ENCODE peak calls at places on chromosomes 4 and X, in nine cellular contexts. W, R, E, D, H, C, N, K and Y are unnamed samples. For H3K4me1, the result is how much of the 10 kb centered on the place peaks cover.

GRCh38 chr4:164931551-164932324 is 45.7 kb downstream of the TRIM61 start:
- DNase-seq in H (no peak), D (no peak), W (peak), N (no peak), E (no peak), K (no peak), C (no peak), R (peak), Y (no peak)

GRCh38 chr4:173538903-173539445 is 8.9 kb upstream of the HAND2 start:
- DNase-seq in K (peak), N (no peak), W (no peak), H (no peak), E (no peak), D (no peak), R (peak), C (no peak), Y (no peak)

GRCh38 chr4:4659871-4660651 is 118.2 kb upstream of the STX18 start:
- DNase-seq in E (no peak), N (no peak), W (peak), R (peak), D (no peak), C (no peak), H (no peak), K (no peak), Y (no peak)

GRCh38 chr4:145541266-145541770 is 59.7 kb downstream of the SMAD1 start:
- DNase-seq in K (no peak), W (peak), R (no peak), N (no peak), D (no peak), H (no peak), E (no peak), C (no peak), Y (no peak)

GRCh38 chr4:8029689-8030088 is 90.0 kb upstream of the AFAP1 start:
- DNase-seq in D (no peak), H (no peak), R (no peak), C (no peak), E (no peak), K (no peak), N (no peak), W (no peak), Y (no peak)

GRCh38 chr4:140152760-140153418 is 1.1 kb downstream of the MAML3 start:
- DNase-seq in K (peak), D (peak), H (peak), C (peak), N (peak), W (peak), R (peak), E (peak), Y (peak)

GRCh38 chrX:96182366-96182765 is 502.3 kb upstream of the DIAPH2 start:
- DNase-seq in D (no peak), W (peak), C (no peak), K (no peak), E (peak), R (peak), N (no peak), H (no peak), Y (no peak)

GRCh38 chrX:110301194-110301593 is 16.7 kb downstream of the AMMECR1 start:
- DNase-seq in W (no peak), C (no peak), R (no peak), E (no peak), N (no peak), H (no peak), D (no peak), K (no peak), Y (no peak)

GRCh38 chr4:76607266-76607799 is 172.3 kb downstream of the SHROOM3 start:
- DNase-seq in K (no peak), E (no peak), H (no peak), W (no peak), C (no peak), N (no peak), D (no peak), R (peak), Y (no peak)

GRCh38 chr4:137125011-137125410 is 407.3 kb downstream of the PCDH18 start:
- DNase-seq in D (no peak), K (no peak), C (no peak), H (peak), W (peak), R (peak), E (no peak), N (no peak), Y (no peak)

GRCh38 chr4:42515156-42515884 is 118.0 kb downstream of the SHISA3 start:
- DNase-seq in H (no peak), N (no peak), R (peak), E (no peak), C (no peak), D (no peak), K (no peak), W (no peak), Y (no peak)

GRCh38 chr4:45939056-45939455 is 184.8 kb downstream of the GABRG1 start:
- DNase-seq in W (no peak), K (no peak), E (no peak), D (no peak), H (no peak), C (no peak), R (no peak), N (no peak), Y (no peak)

GRCh38 chrX:119669424-119670037 is 23.4 kb downstream of the SEPTIN6 start:
- DNase-seq in K (peak), H (no peak), N (no peak), W (no peak), R (peak), D (no peak), C (peak), E (peak), Y (no peak)

GRCh38 chr4:101177146-101177545 is 170.2 kb downstream of the PPP3CA start:
- DNase-seq in D (no peak), K (no peak), H (no peak), N (no peak), W (no peak), C (no peak), E (no peak), R (peak), Y (no peak)

GRCh38 chr4:5808081-5808741 is 84.7 kb downstream of the CRMP1 start:
- DNase-seq in R (no peak), H (peak), C (no peak), D (no peak), K (peak), W (no peak), E (no peak), N (no peak), Y (no peak)

GRCh38 chr4:170399894-170400293 is 310.1 kb upstream of the AADAT start:
- DNase-seq in N (no peak), D (no peak), C (no peak), R (no peak), K (no peak), E (no peak), H (no peak), W (peak), Y (no peak)

GRCh38 chr4:41471126-41471665 is 66.8 kb upstream of the LIMCH1 start:
- DNase-seq in N (no peak), D (no peak), R (no peak), H (no peak), C (no peak), K (no peak), E (no peak), W (no peak), Y (no peak)

GRCh38 chr4:151676301-151676700 is 84.5 kb downstream of the GATB start:
- DNase-seq in R (peak), W (peak), H (no peak), K (no peak), E (no peak), N (no peak), D (no peak), C (no peak), Y (no peak)

GRCh38 chr4:17577660-17578481 is 873 bp downstream of the LAP3 start:
- DNase-seq in H (peak), R (peak), W (peak), E (peak), N (peak), D (peak), C (peak), K (peak), Y (peak)

GRCh38 chrX:23952984-23953907 is 45.4 kb downstream of the CXorf58 start:
- DNase-seq in W (no peak), N (no peak), H (no peak), D (no peak), R (no peak), E (peak), K (no peak), C (no peak), Y (no peak)

GRCh38 chrX:66633541-66633940 is 5.3 kb downstream of the EDA2R start:
- DNase-seq in K (no peak), R (peak), N (no peak), E (no peak), W (no peak), C (no peak), D (no peak), H (no peak), Y (no peak)

GRCh38 chrX:119646515-119646914 is 40.3 kb upstream of the NKRF start:
- DNase-seq in C (no peak), E (no peak), K (no peak), W (no peak), N (no peak), H (no peak), R (no peak), D (no peak), Y (no peak)

GRCh38 chrX:107729558-107730297 is 45.9 kb downstream of the TSC22D3 start:
- DNase-seq in H (peak), E (peak), W (peak), C (no peak), N (peak), R (no peak), D (no peak), K (no peak), Y (peak)

GRCh38 chrX:24173115-24173847 is 23.8 kb downstream of the ZFX start:
- DNase-seq in W (no peak), K (no peak), D (no peak), R (no peak), E (no peak), C (no peak), N (no peak), H (no peak), Y (no peak)

GRCh38 chr4:18405054-18405453 is 383.5 kb upstream of the LCORL start:
- DNase-seq in E (no peak), C (no peak), K (no peak), W (no peak), N (no peak), H (no peak), R (no peak), D (no peak), Y (no peak)

GRCh38 chr4:65799513-65799912 is 129.2 kb upstream of the EPHA5 start:
- DNase-seq in H (no peak), R (no peak), W (no peak), D (no peak), C (no peak), K (no peak), N (no peak), E (no peak), Y (no peak)

GRCh38 chr4:75099321-75099720 is 166.4 kb downstream of the PARM1 start:
- DNase-seq in K (no peak), C (peak), E (no peak), D (no peak), W (peak), N (no peak), R (no peak), H (no peak), Y (peak)

GRCh38 chr4:73702796-73703287 is 37.5 kb upstream of the CXCL8 start:
- DNase-seq in D (no peak), K (no peak), W (peak), E (no peak), C (no peak), H (no peak), N (no peak), R (no peak), Y (no peak)

GRCh38 chr4:177699365-177700213 is 257.4 kb upstream of the AGA start:
- DNase-seq in D (no peak), N (no peak), H (no peak), C (no peak), R (peak), W (peak), E (no peak), K (no peak), Y (no peak)

DNA sequence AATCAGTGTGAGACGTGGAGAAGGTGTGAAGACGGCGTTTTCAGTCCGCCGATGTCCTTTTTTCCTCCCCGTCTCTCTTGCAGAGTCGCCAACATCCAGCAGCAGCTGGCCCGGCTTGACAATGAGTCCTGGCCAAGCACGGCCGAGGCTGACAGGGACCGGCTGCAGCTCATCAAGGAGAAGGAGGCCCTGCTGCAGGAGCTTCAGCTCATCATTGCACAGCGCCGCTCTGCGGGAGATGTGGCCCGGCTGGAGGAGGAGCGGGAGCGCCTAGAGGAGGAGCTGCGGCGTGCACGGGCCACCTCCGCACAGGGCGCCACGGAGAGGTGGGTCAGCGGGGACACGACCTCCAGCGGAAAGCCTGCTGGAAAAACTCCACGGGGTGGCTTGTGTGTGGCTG is 47.1 kb upstream of the CLCN4 start:
- DNase-seq in E (no peak), R (peak), N (no peak), C (no peak), W (no peak), K (peak), H (no peak), D (peak), Y (no peak)
- H3K4me1 ChIP-seq in E (under half), R (under half), N (under half), C (under half), W (under half), K (under half), H (under half), D (under half), Y (under half)

DNA sequence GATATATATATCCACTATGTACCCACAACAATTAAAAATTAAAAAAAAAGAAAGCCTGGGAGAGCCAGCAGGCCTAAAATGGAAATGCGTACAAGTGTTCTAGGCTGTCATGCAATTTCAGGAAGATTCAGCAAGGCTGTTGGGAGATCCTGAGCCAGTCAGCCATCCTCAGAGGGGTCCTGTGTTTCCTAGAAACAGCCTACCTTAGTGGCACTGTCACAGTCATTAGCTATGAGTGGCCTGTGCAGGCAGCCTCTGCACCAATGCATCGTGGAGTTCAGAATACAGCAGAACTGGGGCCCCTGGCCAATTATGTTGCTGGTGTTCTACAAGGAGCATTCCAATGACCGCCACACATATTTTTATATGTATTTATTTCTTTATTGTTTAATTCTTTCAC is 21.0 kb upstream of the USP53 start:
- DNase-seq in C (no peak), R (no peak), W (no peak), D (no peak), K (no peak), E (no peak), N (no peak), H (no peak), Y (no peak)
- H3K27ac ChIP-seq in C (no peak), R (no peak), W (no peak), D (no peak), K (no peak), E (no peak), N (no peak), H (no peak), Y (no peak)

GRCh38 chrX:111387470-111387869 is 24.5 kb downstream of the DCX start:
- DNase-seq in E (no peak), K (no peak), H (no peak), N (no peak), C (no peak), D (no peak), W (no peak), R (no peak), Y (no peak)

GRCh38 chrX:111376486-111376885 is 35.5 kb downstream of the DCX start:
- DNase-seq in K (no peak), D (no peak), E (no peak), W (no peak), N (no peak), H (no peak), C (no peak), R (no peak), Y (no peak)

GRCh38 chrX:111376897-111377601 is 34.9 kb downstream of the DCX start:
- DNase-seq in H (no peak), D (no peak), R (no peak), N (no peak), E (peak), C (no peak), W (no peak), K (no peak), Y (no peak)

GRCh38 chrX:111386884-111387283 is 25.1 kb downstream of the DCX start:
- DNase-seq in E (no peak), D (no peak), R (no peak), K (no peak), C (no peak), W (no peak), N (no peak), H (no peak), Y (no peak)

DNA sequence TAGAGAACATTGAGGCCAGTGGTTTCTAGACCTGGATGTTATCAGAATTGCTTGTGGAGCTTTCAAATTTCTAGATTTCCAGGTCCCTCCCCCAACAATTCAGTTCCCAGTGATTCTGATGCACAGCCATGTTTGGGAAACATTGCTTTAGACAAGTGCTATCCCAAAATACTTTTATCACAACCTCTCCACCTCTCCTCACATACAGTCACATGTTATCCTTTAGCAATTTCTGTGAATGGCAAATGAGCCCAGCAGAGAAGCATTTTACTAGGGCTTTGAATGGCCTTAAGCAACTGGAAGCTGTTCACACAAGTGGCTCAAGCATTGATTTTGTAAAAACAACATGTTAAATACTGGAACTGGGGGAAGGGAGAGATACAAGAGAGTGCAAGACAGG is 29.7 kb downstream of the DCX start:
- DNase-seq in E (peak), K (no peak), R (no peak), H (no peak), W (no peak), N (no peak), C (no peak), D (no peak), Y (no peak)
- H3K4me1 ChIP-seq in E (under half), K (under half), R (under half), H (under half), W (under half), N (under half), C (under half), D (under half), Y (under half)

GRCh38 chr4:168885416-168885815 is 124.6 kb downstream of the CBR4 start:
- DNase-seq in E (no peak), R (no peak), W (no peak), D (no peak), K (no peak), C (no peak), N (no peak), H (no peak), Y (no peak)

GRCh38 chr4:168888715-168889215 is 121.3 kb downstream of the CBR4 start:
- DNase-seq in K (no peak), W (no peak), C (no peak), E (no peak), D (no peak), N (no peak), R (no peak), H (no peak), Y (no peak)

GRCh38 chr4:168884251-168885124 is 125.6 kb downstream of the CBR4 start:
- DNase-seq in K (no peak), N (no peak), E (no peak), W (no peak), H (no peak), C (no peak), R (no peak), D (no peak), Y (no peak)

GRCh38 chr4:168887809-168888208 is 122.2 kb downstream of the CBR4 start:
- DNase-seq in K (no peak), W (no peak), D (no peak), R (no peak), N (no peak), C (no peak), H (no peak), E (no peak), Y (no peak)

DNA sequence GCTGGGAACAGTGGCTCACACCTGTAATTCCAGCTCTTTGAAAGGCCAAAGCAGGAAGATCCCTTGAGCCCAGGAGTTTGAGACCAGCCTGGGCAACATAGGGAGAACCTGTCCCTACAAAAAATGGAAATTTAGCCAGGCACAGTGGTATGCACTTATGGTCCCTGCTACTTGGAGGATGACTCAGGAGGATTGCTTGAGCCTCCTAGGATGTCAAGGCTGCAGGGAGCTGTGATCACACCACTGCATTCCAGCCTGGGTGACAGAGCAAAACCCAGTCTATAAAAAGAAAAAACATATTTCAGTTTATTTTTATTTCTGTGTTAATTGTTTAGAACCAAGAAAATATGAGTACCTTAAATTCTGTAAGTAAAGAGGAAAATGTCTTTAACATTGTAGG is 123.7 kb downstream of the CBR4 start:
- DNase-seq in C (no peak), D (no peak), E (no peak), R (peak), W (peak), H (no peak), K (no peak), N (no peak), Y (no peak)
- H3K27ac ChIP-seq in C (no peak), D (no peak), E (no peak), R (no peak), W (no peak), H (peak), K (peak), N (no peak), Y (no peak)